ENCODE peak calls at places on chromosomes 6 and 20, in four cellular contexts. One of them, this sample, is unnamed. For H3K4me1, the result is how much of the 10 kb centered on the place peaks cover.

GRCh38 chr6:36737043-36737785 is 39.6 kb downstream of the RAB44 start:
- DNase-seq in suprapubic skin: no peak
- DNase-seq in breast epithelium: no peak
- DNase-seq in HCT116: no peak
- DNase-seq in this sample: no peak

GRCh38 chr6:162306616-162307015 is 420.9 kb downstream of the PRKN start:
- DNase-seq in suprapubic skin: no peak
- DNase-seq in HCT116: no peak
- DNase-seq in breast epithelium: no peak
- DNase-seq in this sample: no peak

GRCh38 chr6:130694617-130695016 is 132.6 kb upstream of the SMLR1 start:
- DNase-seq in suprapubic skin: no peak
- DNase-seq in HCT116: no peak
- DNase-seq in breast epithelium: no peak
- DNase-seq in this sample: no peak

GRCh38 chr6:81340946-81341345 is 411.5 kb downstream of the TENT5A start:
- DNase-seq in HCT116: no peak
- DNase-seq in suprapubic skin: no peak
- DNase-seq in breast epithelium: no peak
- DNase-seq in this sample: no peak

GRCh38 chr6:160996316-160996715 is 4.7 kb downstream of the MAP3K4 start:
- DNase-seq in breast epithelium: no peak
- DNase-seq in suprapubic skin: no peak
- DNase-seq in HCT116: no peak
- DNase-seq in this sample: no peak

GRCh38 chr6:14252271-14252850 is 134.8 kb downstream of the CD83 start:
- DNase-seq in HCT116: no peak
- DNase-seq in suprapubic skin: no peak
- DNase-seq in breast epithelium: no peak
- DNase-seq in this sample: no peak

GRCh38 chr6:35485402-35485877 is 11.4 kb downstream of the TEAD3 start:
- DNase-seq in HCT116: no peak
- DNase-seq in suprapubic skin: no peak
- DNase-seq in breast epithelium: peak
- DNase-seq in this sample: peak

GRCh38 chr6:143592335-143592734 is 80.8 kb upstream of the FUCA2 start:
- DNase-seq in suprapubic skin: no peak
- DNase-seq in breast epithelium: no peak
- DNase-seq in HCT116: peak
- DNase-seq in this sample: no peak

GRCh38 chr20:4038047-4038459 is 22.7 kb upstream of the RNF24 start:
- DNase-seq in breast epithelium: peak
- DNase-seq in HCT116: no peak
- DNase-seq in suprapubic skin: peak
- DNase-seq in this sample: peak

GRCh38 chr20:31698803-31699718 is 23.6 kb downstream of the BCL2L1 start:
- DNase-seq in HCT116: peak
- DNase-seq in breast epithelium: peak
- DNase-seq in suprapubic skin: no peak
- DNase-seq in this sample: peak

GRCh38 chr6:73504160-73504559 is 16.7 kb downstream of the EEF1A1 start:
- DNase-seq in suprapubic skin: no peak
- DNase-seq in breast epithelium: no peak
- DNase-seq in HCT116: no peak
- DNase-seq in this sample: no peak

GRCh38 chr6:81739230-81740195 is 13.0 kb downstream of the TENT5A start:
- DNase-seq in breast epithelium: no peak
- DNase-seq in suprapubic skin: no peak
- DNase-seq in HCT116: no peak
- DNase-seq in this sample: no peak

GRCh38 chr20:626579-626978 is 16.5 kb upstream of the TCF15 start:
- DNase-seq in HCT116: no peak
- DNase-seq in breast epithelium: no peak
- DNase-seq in suprapubic skin: no peak
- DNase-seq in this sample: no peak

GRCh38 chr6:133568970-133569889 is 319.7 kb upstream of the TCF21 start:
- DNase-seq in suprapubic skin: no peak
- DNase-seq in breast epithelium: no peak
- DNase-seq in HCT116: peak
- DNase-seq in this sample: no peak

GRCh38 chr6:106116125-106116524 is 30.0 kb downstream of the PRDM1 start:
- DNase-seq in breast epithelium: peak
- DNase-seq in HCT116: no peak
- DNase-seq in suprapubic skin: no peak
- DNase-seq in this sample: no peak

DNA sequence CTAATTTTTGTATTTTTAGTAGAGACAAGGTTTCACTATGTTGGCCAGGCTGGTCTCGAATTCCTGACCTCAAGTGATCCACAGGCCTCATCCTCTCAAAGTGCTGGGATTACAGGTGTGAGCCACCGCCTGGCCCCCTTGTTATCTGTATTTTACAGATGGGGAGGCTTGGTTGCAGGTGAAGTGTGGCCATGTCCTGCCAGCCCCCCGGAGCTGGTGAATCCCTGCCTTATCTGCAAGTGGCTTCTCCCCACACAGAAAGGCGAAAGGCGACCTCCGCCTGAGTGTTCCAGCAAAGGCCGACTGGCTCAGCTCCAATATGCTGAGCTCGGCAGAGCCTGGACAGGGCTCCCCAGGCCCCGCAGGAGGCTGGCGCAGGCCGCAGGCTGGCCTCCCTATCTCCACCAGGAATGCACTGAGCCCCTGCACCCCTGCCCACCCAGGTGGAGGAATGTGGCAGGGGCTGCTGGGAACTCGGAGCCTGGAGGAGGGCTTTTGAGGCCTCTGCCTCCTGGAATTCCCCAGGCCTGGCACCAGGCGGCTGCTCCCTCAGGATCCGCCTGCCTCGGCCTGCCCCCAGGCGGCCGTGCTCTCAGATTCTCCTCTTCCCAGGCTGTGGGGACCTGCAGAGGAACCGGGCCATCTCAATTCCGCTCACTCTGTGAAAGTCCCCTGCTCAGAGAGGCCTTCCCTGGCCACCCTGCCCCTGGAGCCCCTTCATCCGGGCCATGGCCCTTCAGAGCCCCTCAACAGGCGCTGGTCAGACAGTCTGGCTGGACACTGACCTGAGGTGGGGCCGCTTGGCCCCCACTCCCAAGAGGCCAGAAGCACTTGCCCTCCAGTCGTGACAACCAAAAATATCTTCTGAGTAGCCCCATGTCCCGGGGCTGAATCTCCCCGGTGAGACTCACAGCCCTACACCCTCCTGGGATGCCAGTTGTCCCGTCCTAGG is 9.3 kb upstream of the LAMA5 start:
- DNase-seq in breast epithelium: no peak
- DNase-seq in suprapubic skin: no peak
- DNase-seq in HCT116: no peak
- DNase-seq in this sample: peak
- TF ChIP-seq POLR2A in breast epithelium: no peak
- TF ChIP-seq POLR2A in suprapubic skin: no peak
- TF ChIP-seq POLR2A in HCT116: no peak
- TF ChIP-seq POLR2A in this sample: no peak

GRCh38 chr6:42446370-42446769 is 5.4 kb downstream of the TRERF1 start:
- DNase-seq in breast epithelium: no peak
- DNase-seq in HCT116: no peak
- DNase-seq in suprapubic skin: no peak
- DNase-seq in this sample: no peak
- H3K4me1 ChIP-seq in breast epithelium: under half
- H3K4me1 ChIP-seq in HCT116: under half
- H3K4me1 ChIP-seq in suprapubic skin: half or more
- H3K4me1 ChIP-seq in this sample: half or more

GRCh38 chr20:59547596-59547995 is 56.7 kb upstream of the PHACTR3 start:
- DNase-seq in breast epithelium: no peak
- DNase-seq in HCT116: no peak
- DNase-seq in suprapubic skin: no peak
- DNase-seq in this sample: no peak
- TF ChIP-seq POLR2AphosphoS5 in breast epithelium: no peak
- TF ChIP-seq POLR2AphosphoS5 in HCT116: no peak
- TF ChIP-seq POLR2AphosphoS5 in suprapubic skin: no peak
- TF ChIP-seq POLR2AphosphoS5 in this sample: no peak

GRCh38 chr6:26537846-26538571 is at the start of gene HMGN4:
- DNase-seq in breast epithelium: peak
- DNase-seq in HCT116: peak
- DNase-seq in suprapubic skin: peak
- DNase-seq in this sample: peak
- TF ChIP-seq POLR2A in breast epithelium: peak
- TF ChIP-seq POLR2A in HCT116: no peak
- TF ChIP-seq POLR2A in suprapubic skin: peak
- TF ChIP-seq POLR2A in this sample: no peak

DNA sequence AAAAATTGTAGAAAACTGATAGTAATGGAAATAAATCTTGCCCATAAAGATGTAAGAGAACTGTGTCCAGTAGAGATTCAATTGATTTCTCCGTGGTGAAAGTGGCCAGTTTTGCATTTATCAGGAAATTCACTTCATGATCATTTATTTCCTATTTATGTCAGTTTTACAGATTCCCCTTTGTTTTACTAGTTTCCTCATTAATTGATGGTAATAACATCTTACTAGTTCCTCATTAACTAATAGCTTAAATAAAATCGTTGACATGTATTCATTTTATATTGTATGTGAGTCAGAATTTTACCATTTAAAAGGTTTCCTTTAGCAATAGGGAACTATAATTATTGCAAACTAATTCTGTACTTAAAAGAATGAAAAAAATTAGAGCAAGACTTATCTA is 99.8 kb upstream of the ADGRF1 start:
- DNase-seq in suprapubic skin: no peak
- DNase-seq in HCT116: no peak
- DNase-seq in breast epithelium: no peak
- DNase-seq in this sample: no peak
- H3K4me1 ChIP-seq in suprapubic skin: under half
- H3K4me1 ChIP-seq in HCT116: under half
- H3K4me1 ChIP-seq in breast epithelium: under half
- H3K4me1 ChIP-seq in this sample: under half

GRCh38 chr20:55132523-55132922 is 657.1 kb downstream of the DOK5 start:
- DNase-seq in breast epithelium: no peak
- DNase-seq in suprapubic skin: no peak
- DNase-seq in HCT116: no peak
- DNase-seq in this sample: no peak

GRCh38 chr20:55139173-55139765 is 663.9 kb downstream of the DOK5 start:
- DNase-seq in suprapubic skin: no peak
- DNase-seq in breast epithelium: no peak
- DNase-seq in HCT116: no peak
- DNase-seq in this sample: no peak

GRCh38 chr20:55140631-55141030 is 665.2 kb downstream of the DOK5 start:
- DNase-seq in breast epithelium: no peak
- DNase-seq in HCT116: no peak
- DNase-seq in suprapubic skin: no peak
- DNase-seq in this sample: no peak

GRCh38 chr20:55135923-55136322 is 660.5 kb downstream of the DOK5 start:
- DNase-seq in suprapubic skin: no peak
- DNase-seq in HCT116: no peak
- DNase-seq in breast epithelium: no peak
- DNase-seq in this sample: no peak
- TF ChIP-seq POLR2AphosphoS5 in suprapubic skin: no peak
- TF ChIP-seq POLR2AphosphoS5 in HCT116: no peak
- TF ChIP-seq POLR2AphosphoS5 in breast epithelium: no peak
- TF ChIP-seq POLR2AphosphoS5 in this sample: no peak

GRCh38 chr6:27178001-27178730 is 69.3 kb upstream of the PRSS16 start:
- DNase-seq in suprapubic skin: no peak
- DNase-seq in breast epithelium: peak
- DNase-seq in HCT116: peak
- DNase-seq in this sample: peak
- TF ChIP-seq POLR2A in suprapubic skin: no peak
- TF ChIP-seq POLR2A in breast epithelium: no peak
- TF ChIP-seq POLR2A in HCT116: no peak
- TF ChIP-seq POLR2A in this sample: no peak

GRCh38 chr6:158758464-158758863 is 60.7 kb downstream of the EZR start:
- DNase-seq in suprapubic skin: peak
- DNase-seq in breast epithelium: no peak
- DNase-seq in HCT116: no peak
- DNase-seq in this sample: no peak
- H3K4me1 ChIP-seq in suprapubic skin: under half
- H3K4me1 ChIP-seq in breast epithelium: under half
- H3K4me1 ChIP-seq in HCT116: under half
- H3K4me1 ChIP-seq in this sample: under half

DNA sequence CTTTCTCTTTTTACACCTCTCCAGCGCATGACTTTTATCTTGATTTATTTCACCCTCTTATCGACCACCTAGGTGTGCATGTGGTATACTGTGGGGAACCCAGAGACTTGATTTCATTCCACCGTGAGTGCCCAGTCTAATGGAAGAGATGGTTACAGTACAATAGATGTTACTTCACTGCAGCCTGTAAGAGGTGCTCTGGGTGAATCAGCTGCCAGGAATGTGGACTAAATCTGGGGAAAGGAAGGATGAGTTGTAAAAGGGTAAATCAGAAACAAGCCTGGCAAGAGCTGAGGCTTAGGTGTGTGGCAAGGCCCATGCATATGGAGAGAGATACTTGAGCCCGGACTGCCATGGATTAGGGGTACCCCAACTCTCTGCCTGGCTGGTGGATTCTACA is 7.4 kb downstream of the STK35 start:
- DNase-seq in breast epithelium: no peak
- DNase-seq in suprapubic skin: no peak
- DNase-seq in HCT116: peak
- DNase-seq in this sample: no peak
- TF ChIP-seq POLR2AphosphoS5 in breast epithelium: no peak
- TF ChIP-seq POLR2AphosphoS5 in suprapubic skin: no peak
- TF ChIP-seq POLR2AphosphoS5 in HCT116: no peak
- TF ChIP-seq POLR2AphosphoS5 in this sample: no peak

GRCh38 chr6:33075568-33076405 is at the start of gene HLA-DPB1:
- DNase-seq in HCT116: peak
- DNase-seq in breast epithelium: no peak
- DNase-seq in suprapubic skin: no peak
- DNase-seq in this sample: no peak
- TF ChIP-seq POLR2A in HCT116: no peak
- TF ChIP-seq POLR2A in breast epithelium: no peak
- TF ChIP-seq POLR2A in suprapubic skin: no peak
- TF ChIP-seq POLR2A in this sample: no peak